ENCODE peak calls at places on chromosomes 3 and 15, in eight cellular contexts. P is Calu3, M is lung, A is A549, X is left ventricle myocardium inferior, R is endothelial cell, D is bronchial epithelial cell, F is sigmoid colon. H is an unnamed sample.

GRCh38 chr15:45287400-45287799 is 35.4 kb downstream of the SLC28A2 start:
- DNase-seq in P (no peak), M (no peak), A (no peak), X (no peak), R (no peak), D (no peak), F (no peak), H (no peak)

GRCh38 chr15:40340740-40341400 is at the start of gene CCDC9B:
- DNase-seq in P (peak; percentile 89), M (peak; percentile 92), A (peak; percentile 69), X (peak; percentile 91), R (no peak), D (peak; percentile 69), F (peak; percentile 98), H (no peak)

GRCh38 chr15:77769700-77770099 is 137.0 kb upstream of the LINGO1 start:
- DNase-seq in P (no peak), M (no peak), A (no peak), X (no peak), R (no peak), D (no peak), F (no peak), H (no peak)

GRCh38 chr3:196274585-196274984 is 12.9 kb downstream of the PCYT1A start:
- DNase-seq in P (no peak), M (no peak), A (no peak), X (no peak), R (no peak), D (peak; percentile 28), F (no peak), H (no peak)

GRCh38 chr3:68007621-68008226 is 353.3 kb upstream of the SUCLG2 start:
- DNase-seq in P (peak; percentile 33), M (no peak), A (no peak), X (no peak), R (peak; percentile 43), D (no peak), F (no peak), H (peak; percentile 56)

GRCh38 chr3:5186089-5186853 is 1.2 kb upstream of the EDEM1 start:
- DNase-seq in P (no peak), M (no peak), A (no peak), X (no peak), R (no peak), D (no peak), F (no peak), H (no peak)

GRCh38 chr15:25624504-25625172 is 185.8 kb upstream of the UBE3A start:
- DNase-seq in P (no peak), M (no peak), A (no peak), X (peak; percentile 58), R (no peak), D (no peak), F (no peak), H (no peak)

GRCh38 chr15:70013647-70014310 is 83.9 kb downstream of the TLE3 start:
- DNase-seq in P (no peak), M (no peak), A (no peak), X (no peak), R (no peak), D (no peak), F (no peak), H (no peak)

GRCh38 chr15:100542290-100542689 is 13.5 kb upstream of the CERS3 start:
- DNase-seq in P (no peak), M (no peak), A (no peak), X (no peak), R (no peak), D (no peak), F (no peak), H (no peak)

GRCh38 chr15:100547961-100548360 is 19.2 kb upstream of the CERS3 start:
- DNase-seq in P (no peak), M (no peak), A (no peak), X (no peak), R (no peak), D (no peak), F (no peak), H (no peak)

GRCh38 chr15:100544946-100545345 is 16.2 kb upstream of the CERS3 start:
- DNase-seq in P (no peak), M (no peak), A (no peak), X (no peak), R (no peak), D (no peak), F (no peak), H (no peak)

DNA sequence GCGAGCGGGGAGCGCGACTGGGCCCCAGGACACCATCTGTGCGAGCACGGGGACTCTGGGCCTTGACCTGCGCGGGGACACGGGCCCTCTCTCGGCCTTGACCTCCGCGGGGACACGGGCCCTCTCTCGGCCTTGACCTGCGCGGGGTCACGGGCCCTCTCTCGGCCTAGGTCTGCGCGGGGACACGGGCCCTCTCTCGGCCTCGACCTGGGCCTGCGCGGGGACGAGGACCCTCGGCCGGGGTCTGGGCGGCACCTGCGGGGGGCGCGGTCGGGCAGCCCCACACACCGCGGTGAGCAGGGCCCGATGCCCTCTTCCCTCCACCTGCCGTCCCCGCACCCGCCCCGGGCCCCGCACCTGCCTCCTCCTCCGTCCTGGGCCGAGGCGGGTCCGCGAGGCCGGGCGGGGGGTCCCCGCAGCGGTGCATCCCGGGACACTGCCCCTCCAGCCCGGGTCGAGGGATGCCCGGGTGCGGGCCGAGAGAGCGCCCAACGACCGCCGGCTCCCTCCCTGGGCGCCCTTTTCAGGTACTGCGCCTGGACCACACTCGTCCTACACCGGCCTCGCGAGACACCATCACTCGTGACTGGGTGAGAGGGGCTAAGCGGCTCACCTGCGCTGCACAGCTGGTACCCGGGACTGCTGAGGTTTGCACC is 15.7 kb upstream of the CERS3 start:
- DNase-seq in P (no peak), M (no peak), A (no peak), X (no peak), R (no peak), D (no peak), F (no peak), H (no peak)
- TF ChIP-seq CTCF in P (no peak), M (no peak), A (no peak), X (no peak), R (no peak), D (no peak), F (no peak), H (no peak)

GRCh38 chr3:154085799-154086198 is 35.4 kb upstream of the ARHGEF26 start:
- DNase-seq in P (no peak), M (no peak), A (no peak), X (no peak), R (no peak), D (no peak), F (no peak), H (no peak)

GRCh38 chr3:154086286-154086685 is 34.9 kb upstream of the ARHGEF26 start:
- DNase-seq in P (no peak), M (no peak), A (no peak), X (no peak), R (no peak), D (no peak), F (no peak), H (no peak)

GRCh38 chr3:154095832-154096421 is 25.3 kb upstream of the ARHGEF26 start:
- DNase-seq in P (no peak), M (no peak), A (no peak), X (no peak), R (no peak), D (peak; percentile 55), F (no peak), H (no peak)

GRCh38 chr3:154089416-154090115 is 31.6 kb upstream of the ARHGEF26 start:
- DNase-seq in P (peak; percentile 63), M (no peak), A (no peak), X (no peak), R (no peak), D (peak; percentile 83), F (no peak), H (no peak)

GRCh38 chr3:154090116-154090420 is 31.1 kb upstream of the ARHGEF26 start:
- DNase-seq in P (peak; percentile 18), M (peak; percentile 38), A (no peak), X (no peak), R (no peak), D (peak; percentile 29), F (no peak), H (no peak)
- TF ChIP-seq CTCF in P (no peak), M (no peak), A (no peak), X (no peak), R (no peak), D (no peak), F (no peak), H (no peak)

GRCh38 chr3:128569756-128570155 is 76.8 kb upstream of the GATA2 start:
- DNase-seq in P (no peak), M (no peak), A (no peak), X (no peak), R (no peak), D (no peak), F (no peak), H (no peak)

GRCh38 chr3:128568602-128569490 is 75.8 kb upstream of the GATA2 start:
- DNase-seq in P (no peak), M (no peak), A (no peak), X (no peak), R (no peak), D (no peak), F (no peak), H (no peak)

GRCh38 chr3:128567141-128567540 is 74.1 kb upstream of the GATA2 start:
- DNase-seq in P (no peak), M (no peak), A (no peak), X (no peak), R (no peak), D (no peak), F (no peak), H (no peak)

GRCh38 chr3:128572013-128572412 is 78.6 kb downstream of the RPN1 start:
- DNase-seq in P (no peak), M (no peak), A (no peak), X (no peak), R (no peak), D (no peak), F (no peak), H (no peak)

DNA sequence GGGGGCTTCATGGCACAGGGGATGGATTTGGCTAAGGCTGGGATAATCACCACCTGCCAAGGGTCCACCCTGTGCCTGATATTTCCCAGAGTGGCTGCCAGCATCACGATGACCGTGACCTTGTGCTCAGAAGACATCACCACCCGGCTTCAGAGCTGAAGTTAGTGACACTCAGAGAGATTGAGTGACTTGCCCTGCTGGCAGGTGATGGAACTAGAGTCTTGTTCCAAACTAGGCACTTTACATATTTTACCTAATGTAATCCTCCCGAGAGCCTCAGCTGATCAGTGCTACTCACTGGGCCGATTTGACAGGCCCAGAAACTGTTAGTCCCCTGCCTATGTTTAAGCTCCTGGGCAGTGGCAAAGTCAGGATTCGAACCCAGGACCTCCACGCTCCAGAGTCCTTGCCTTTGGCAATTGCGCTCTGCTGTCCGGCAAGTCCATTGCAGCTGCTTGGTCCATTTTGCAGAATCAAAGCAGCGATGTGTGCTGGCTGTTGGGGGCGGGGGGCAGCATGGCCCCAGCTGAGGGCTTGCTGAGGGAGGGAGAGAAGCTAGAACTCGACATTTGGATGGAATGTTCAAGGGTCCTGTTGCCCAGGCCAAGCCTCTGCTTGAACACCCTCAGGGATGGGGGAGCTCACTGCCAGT is 74.8 kb upstream of the GATA2 start:
- DNase-seq in P (no peak), M (no peak), A (no peak), X (no peak), R (no peak), D (no peak), F (peak; percentile 38), H (no peak)
- TF ChIP-seq CTCF in P (peak; percentile 11), M (no peak), A (no peak), X (no peak), R (peak; percentile 33), D (no peak), F (no peak), H (peak; percentile 22)

GRCh38 chr3:112653209-112653871 is 12.4 kb upstream of the CCDC80 start:
- DNase-seq in P (no peak), M (no peak), A (peak; percentile 92), X (no peak), R (no peak), D (peak; percentile 94), F (peak; percentile 68), H (no peak)

GRCh38 chr3:112654492-112654891 is 13.5 kb upstream of the CCDC80 start:
- DNase-seq in P (no peak), M (no peak), A (no peak), X (no peak), R (no peak), D (peak; percentile 70), F (no peak), H (no peak)

GRCh38 chr3:112654979-112655378 is 14.0 kb upstream of the CCDC80 start:
- DNase-seq in P (no peak), M (no peak), A (no peak), X (no peak), R (no peak), D (no peak), F (no peak), H (no peak)

GRCh38 chr3:112656045-112656444 is 15.1 kb upstream of the CCDC80 start:
- DNase-seq in P (no peak), M (no peak), A (no peak), X (no peak), R (no peak), D (peak; percentile 46), F (no peak), H (no peak)

GRCh38 chr3:112653881-112654300 is 12.9 kb upstream of the CCDC80 start:
- DNase-seq in P (no peak), M (peak; percentile 40), A (peak; percentile 77), X (peak; percentile 69), R (no peak), D (peak; percentile 84), F (peak; percentile 83), H (no peak)
- TF ChIP-seq CTCF in P (no peak), M (no peak), A (no peak), X (no peak), R (no peak), D (no peak), F (no peak), H (no peak)